ENCODE peak calls at places on chromosomes 6 and 20, in nine cellular contexts. C is RWPE1; X is aorta; T is adrenal gland; S is upper lobe of right lung; H is naive thymus-derived CD4-positive, alpha-beta T cell; D is lower lobe of right lung; G is cardiac muscle cell; I is tibial nerve. L is an unnamed sample.

GRCh38 chr20:43189614-43190331 is at the start of gene PTPRT:
- DNase-seq in X (no peak), S (no peak), T (no peak), C (no peak), I (no peak), H (no peak), G (peak; percentile 0), D (no peak), L (no peak)

GRCh38 chr6:68575765-68576439 is 59.2 kb upstream of the ADGRB3 start:
- DNase-seq in G (peak; percentile 30), S (peak; percentile 59), T (no peak), C (no peak), H (no peak), X (peak; percentile 36), D (peak; percentile 44), I (no peak), L (peak; percentile 29)

GRCh38 chr6:125759184-125759902 is 9.9 kb downstream of the HEY2 start:
- DNase-seq in T (no peak), G (peak; percentile 42), C (no peak), I (no peak), X (peak; percentile 66), H (no peak), D (no peak), S (no peak), L (peak; percentile 75)

GRCh38 chr6:5423251-5423650 is 161.9 kb downstream of the FARS2 start:
- DNase-seq in C (no peak), I (no peak), G (no peak), X (no peak), D (no peak), S (no peak), T (no peak), H (no peak), L (no peak)

GRCh38 chr6:125910518-125910917 is 46.1 kb upstream of the HINT3 start:
- DNase-seq in G (no peak), D (no peak), I (no peak), T (no peak), X (no peak), H (no peak), S (no peak), C (no peak), L (no peak)

GRCh38 chr6:106385530-106385929 is 25.0 kb downstream of the CRYBG1 start:
- DNase-seq in X (no peak), H (no peak), D (no peak), G (no peak), S (no peak), T (no peak), C (no peak), I (no peak), L (no peak)

GRCh38 chr6:97621111-97621510 is 338.1 kb upstream of the MMS22L start:
- DNase-seq in C (no peak), H (no peak), X (no peak), S (no peak), I (no peak), T (no peak), D (no peak), G (no peak), L (no peak)

GRCh38 chr20:48708630-48709029 is 119.2 kb downstream of the PREX1 start:
- DNase-seq in H (no peak), T (no peak), G (no peak), I (no peak), C (no peak), S (no peak), X (peak; percentile 29), D (no peak), L (peak; percentile 16)

GRCh38 chr6:72040106-72040505 is 153.8 kb downstream of the RIMS1 start:
- DNase-seq in T (no peak), G (peak; percentile 14), I (no peak), H (no peak), C (no peak), X (no peak), D (no peak), S (no peak), L (no peak)

DNA sequence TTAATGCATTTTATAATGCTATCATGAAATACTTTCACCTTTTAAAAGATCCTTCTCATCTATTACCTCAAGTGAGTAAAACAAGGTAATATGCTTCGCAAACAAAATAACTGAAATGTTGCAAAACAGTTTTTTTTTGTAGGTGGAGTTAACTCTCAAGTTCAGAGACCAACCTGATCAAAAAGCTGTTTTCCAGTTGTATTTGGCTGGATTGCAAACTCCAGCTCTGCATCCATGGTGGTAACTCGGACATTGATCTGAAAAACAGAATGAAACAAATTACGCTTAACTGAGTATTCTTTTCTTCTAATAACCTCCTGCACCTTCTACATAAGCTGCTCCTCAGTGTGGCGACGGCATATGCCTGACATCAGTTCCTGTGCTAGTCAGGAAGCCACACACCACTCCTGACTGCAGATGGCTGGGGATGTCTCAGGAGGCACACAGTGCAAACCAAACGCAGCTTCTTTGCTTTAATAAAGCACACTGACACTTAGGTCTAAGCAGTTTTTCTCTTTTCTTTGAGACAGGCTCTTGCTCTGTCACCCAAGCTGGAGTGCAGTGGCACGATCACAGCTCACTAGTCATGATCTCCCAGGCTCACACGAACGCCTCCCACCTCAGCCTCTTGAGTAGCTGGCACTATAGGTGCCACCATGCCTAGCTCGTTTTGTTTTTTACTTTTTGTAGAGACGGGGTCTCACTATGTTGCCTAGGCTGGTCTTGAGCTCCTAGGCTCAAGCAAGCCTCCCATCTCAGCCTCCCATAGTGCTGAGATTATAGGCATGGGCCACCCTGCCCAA is 29.9 kb downstream of the EZR start:
- DNase-seq in T (no peak), G (no peak), X (no peak), D (no peak), S (no peak), I (no peak), H (peak; percentile 45), C (no peak), L (no peak)
- H3K27ac ChIP-seq in T (no peak overlapping the region), G (peak overlapping the region; percentile 70), X (no peak overlapping the region), D (peak overlapping the region; percentile 11), S (no peak overlapping the region), I (no peak overlapping the region), H (peak overlapping the region; percentile 72), C (peak overlapping the region; percentile 46), L (no peak overlapping the region)

DNA sequence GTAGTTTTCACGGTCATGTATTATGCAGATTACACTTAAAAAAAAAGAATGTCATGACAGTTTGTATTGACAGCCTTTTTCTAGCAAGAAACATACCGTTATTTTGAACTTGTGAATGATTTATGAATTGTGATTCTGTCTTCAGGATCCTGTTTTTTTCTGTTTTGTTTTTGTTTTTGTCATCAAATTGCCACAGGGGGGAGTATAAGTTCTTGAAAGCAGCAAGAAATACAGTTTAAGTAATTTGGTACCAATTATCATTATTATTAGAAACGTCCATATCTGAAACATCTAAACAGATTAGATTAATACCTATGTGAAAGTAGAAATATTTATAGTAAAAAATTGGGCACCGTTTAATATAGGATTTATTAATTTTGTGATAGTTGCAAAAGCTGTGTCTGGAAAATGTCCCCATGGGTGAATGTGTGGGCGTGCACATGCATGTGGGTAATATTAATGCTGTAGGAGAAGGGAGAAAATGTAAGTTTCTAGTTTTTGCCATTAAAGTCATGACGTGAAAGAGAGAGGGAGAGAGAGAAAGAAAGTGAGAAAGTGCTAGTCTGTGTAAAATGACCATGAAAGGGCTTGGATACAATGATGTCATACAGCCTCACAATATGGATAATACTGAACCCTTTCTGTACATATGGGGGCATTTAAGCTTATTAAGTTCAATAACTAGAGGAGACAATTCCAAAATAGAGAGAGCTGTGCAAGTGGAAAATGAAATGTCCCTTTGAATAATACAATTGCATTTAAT is 9.4 kb upstream of the CCN2 start:
- DNase-seq in H (no peak), S (no peak), D (no peak), G (no peak), C (no peak), I (no peak), T (no peak), X (no peak), L (no peak)
- H3K27ac ChIP-seq in H (no peak overlapping the region), S (no peak overlapping the region), D (no peak overlapping the region), G (no peak overlapping the region), C (no peak overlapping the region), I (no peak overlapping the region), T (no peak overlapping the region), X (no peak overlapping the region), L (no peak overlapping the region)

GRCh38 chr6:44133981-44134711 is 6.8 kb downstream of the TMEM63B start:
- DNase-seq in T (no peak), X (no peak), H (no peak), S (no peak), C (no peak), G (no peak), D (no peak), I (no peak), L (no peak)

GRCh38 chr6:44132476-44132875 is 5.1 kb downstream of the TMEM63B start:
- DNase-seq in X (no peak), G (no peak), S (no peak), I (no peak), H (no peak), D (no peak), T (no peak), C (no peak), L (no peak)

GRCh38 chr6:44135875-44136274 is 8.5 kb downstream of the TMEM63B start:
- DNase-seq in H (no peak), S (no peak), T (no peak), X (no peak), G (no peak), D (no peak), C (no peak), I (no peak), L (no peak)

GRCh38 chr6:44133003-44133931 is 5.9 kb downstream of the TMEM63B start:
- DNase-seq in X (peak; percentile 60), G (peak; percentile 65), T (peak; percentile 87), I (peak; percentile 16), C (peak; percentile 57), S (peak; percentile 81), H (no peak), D (peak; percentile 77), L (no peak)

GRCh38 chr6:44135173-44135748 is 7.9 kb downstream of the TMEM63B start:
- DNase-seq in X (no peak), T (no peak), S (no peak), I (no peak), C (no peak), G (no peak), D (no peak), H (no peak), L (no peak)
- H3K27ac ChIP-seq in X (no peak overlapping the region), T (no peak overlapping the region), S (no peak overlapping the region), I (no peak overlapping the region), C (peak overlapping the region; percentile 8), G (peak overlapping the region; percentile 34), D (no peak overlapping the region), H (no peak overlapping the region), L (no peak overlapping the region)

GRCh38 chr6:121503633-121504032 is 68.2 kb downstream of the GJA1 start:
- DNase-seq in S (no peak), T (no peak), H (no peak), C (no peak), X (no peak), I (no peak), G (no peak), D (no peak), L (no peak)

GRCh38 chr6:121504227-121504626 is 68.8 kb downstream of the GJA1 start:
- DNase-seq in C (peak; percentile 31), D (no peak), T (no peak), G (no peak), X (no peak), S (no peak), H (no peak), I (no peak), L (no peak)

GRCh38 chr6:121498481-121499276 is 63.2 kb downstream of the GJA1 start:
- DNase-seq in I (no peak), C (no peak), D (no peak), X (no peak), H (no peak), G (no peak), T (no peak), S (no peak), L (no peak)

GRCh38 chr6:121497869-121498462 is 62.5 kb downstream of the GJA1 start:
- DNase-seq in X (no peak), G (no peak), D (no peak), C (no peak), H (no peak), I (no peak), T (no peak), S (no peak), L (no peak)

GRCh38 chr6:121499666-121500065 is 64.2 kb downstream of the GJA1 start:
- DNase-seq in G (no peak), D (no peak), I (no peak), T (no peak), C (no peak), S (no peak), H (no peak), X (no peak), L (no peak)
- H3K27ac ChIP-seq in G (no peak overlapping the region), D (no peak overlapping the region), I (no peak overlapping the region), T (no peak overlapping the region), C (no peak overlapping the region), S (no peak overlapping the region), H (no peak overlapping the region), X (no peak overlapping the region), L (no peak overlapping the region)